ENCODE peak calls at places on chromosomes 5 and 9, in four cellular contexts. A is transverse colon; D is CD4-positive, CD25-positive, alpha-beta regulatory T cell; X is brain microvascular endothelial cell. K is an unnamed sample.

GRCh38 chr9:107033974-107034373 is 171.0 kb downstream of the ZNF462 start:
- DNase-seq in A (no peak), D (no peak), X (no peak), K (no peak)

GRCh38 chr5:65446682-65447081 is 35.0 kb downstream of the ADAMTS6 start:
- DNase-seq in A (no peak), D (no peak), X (no peak), K (no peak)

GRCh38 chr5:92944903-92945629 is 636.0 kb downstream of the NR2F1-AS1 start:
- DNase-seq in A (no peak), D (no peak), X (peak), K (no peak)

GRCh38 chr5:81391-82021 is 10.5 kb upstream of the PLEKHG4B start:
- DNase-seq in A (no peak), D (no peak), X (no peak), K (no peak)

GRCh38 chr5:158958048-158958994 is 141.4 kb downstream of the EBF1 start:
- DNase-seq in A (no peak), D (peak), X (no peak), K (no peak)

GRCh38 chr9:96022445-96023031 is 147.0 kb downstream of the ERCC6L2 start:
- DNase-seq in A (peak), D (peak), X (no peak), K (peak)

GRCh38 chr5:59034498-59035186 is 451.8 kb downstream of the RAB3C start:
- DNase-seq in A (no peak), D (peak), X (peak), K (no peak)

GRCh38 chr5:126044111-126044668 is 379.0 kb upstream of the GRAMD2B start:
- DNase-seq in A (no peak), D (no peak), X (peak), K (no peak)

GRCh38 chr9:113593682-113594281 is 130.3 kb downstream of the RGS3 start:
- DNase-seq in A (peak), D (peak), X (peak), K (no peak)

GRCh38 chr9:121698627-121699270 is 47.3 kb downstream of the DAB2IP start:
- DNase-seq in A (no peak), D (no peak), X (no peak), K (no peak)

GRCh38 chr5:93891491-93892480 is 150.4 kb upstream of the POU5F2 start:
- DNase-seq in A (no peak), D (no peak), X (no peak), K (no peak)

GRCh38 chr9:109640232-109641078 is 139.5 kb upstream of the PALM2AKAP2 start:
- DNase-seq in A (peak), D (no peak), X (peak), K (no peak)

GRCh38 chr5:168592014-168592368 is 12.8 kb upstream of the PANK3 start:
- DNase-seq in A (peak), D (no peak), X (no peak), K (no peak)

GRCh38 chr9:18473551-18474279 is at the start of gene ADAMTSL1:
- DNase-seq in A (peak), D (no peak), X (peak), K (no peak)

GRCh38 chr9:92206490-92206889 is 87.0 kb downstream of the IARS1 start:
- DNase-seq in A (no peak), D (no peak), X (peak), K (no peak)

GRCh38 chr5:6484446-6484845 is 35.8 kb downstream of the UBE2QL1 start:
- DNase-seq in A (no peak), D (no peak), X (no peak), K (no peak)

GRCh38 chr5:66830636-66831035 is 234.4 kb downstream of the MAST4 start:
- DNase-seq in A (no peak), D (peak), X (no peak), K (no peak)

GRCh38 chr9:13278023-13278367 is 1.5 kb downstream of the MPDZ start:
- DNase-seq in A (no peak), D (no peak), X (peak), K (no peak)

GRCh38 chr5:96195053-96195452 is 233.4 kb upstream of the ELL2 start:
- DNase-seq in A (no peak), D (no peak), X (no peak), K (no peak)

GRCh38 chr9:34139477-34140146 is 13.1 kb upstream of the DCAF12 start:
- DNase-seq in A (peak), D (peak), X (peak), K (no peak)

GRCh38 chr9:127503379-127503921 is 52.1 kb downstream of the LRSAM1 start:
- DNase-seq in A (no peak), D (no peak), X (no peak), K (no peak)

GRCh38 chr5:102922839-102923477 is 167.9 kb downstream of the PAM start:
- DNase-seq in A (peak), D (no peak), X (no peak), K (no peak)

GRCh38 chr5:4868140-4868735 is 271.9 kb upstream of the ADAMTS16 start:
- DNase-seq in A (peak), D (peak), X (peak), K (no peak)

GRCh38 chr5:59709346-59709821 is 184.1 kb downstream of the PDE4D start:
- DNase-seq in A (no peak), D (no peak), X (no peak), K (no peak)

GRCh38 chr5:6480133-6481051 is 31.7 kb downstream of the UBE2QL1 start:
- DNase-seq in A (no peak), D (no peak), X (no peak), K (no peak)

GRCh38 chr9:125486576-125486975 is 220.4 kb downstream of the MAPKAP1 start:
- DNase-seq in A (peak), D (no peak), X (no peak), K (no peak)

GRCh38 chr5:142608094-142608493 is 77.8 kb downstream of the FGF1 start:
- DNase-seq in A (no peak), D (no peak), X (no peak), K (no peak)

GRCh38 chr5:96517294-96517693 is 84.2 kb upstream of the PCSK1 start:
- DNase-seq in A (no peak), D (no peak), X (peak), K (no peak)

GRCh38 chr5:156380846-156381245 is 53.9 kb downstream of the SGCD start:
- DNase-seq in A (no peak), D (no peak), X (no peak), K (no peak)

GRCh38 chr9:109224751-109225150 is 57.7 kb upstream of the FRRS1L start:
- DNase-seq in A (no peak), D (no peak), X (no peak), K (no peak)

GRCh38 chr9:38671372-38671731 is 48.6 kb downstream of the FAM240B start:
- DNase-seq in A (no peak), D (no peak), X (no peak), K (no peak)
- H3K27ac ChIP-seq in A (no peak), D (no peak), X (no peak), K (no peak)

GRCh38 chr9:130904070-130905044 is 7.7 kb upstream of the QRFP start:
- DNase-seq in A (no peak), D (no peak), X (no peak), K (peak)
- H3K27ac ChIP-seq in A (no peak), D (no peak), X (no peak), K (no peak)

GRCh38 chr9:35510745-35511428 is 21.0 kb downstream of the RUSC2 start:
- DNase-seq in A (peak), D (no peak), X (peak), K (no peak)
- H3K27ac ChIP-seq in A (peak), D (no peak), X (peak), K (no peak)

GRCh38 chr5:3600106-3600997 is 4.7 kb downstream of the IRX1 start:
- DNase-seq in A (no peak), D (no peak), X (no peak), K (no peak)
- H3K27ac ChIP-seq in A (no peak), D (no peak), X (no peak), K (no peak)

GRCh38 chr5:163379298-163380155 is 57.9 kb upstream of the CCNG1 start:
- DNase-seq in A (no peak), D (no peak), X (peak), K (no peak)
- H3K27ac ChIP-seq in A (peak), D (no peak), X (no peak), K (no peak)

GRCh38 chr5:148972958-148973357 is 89.9 kb downstream of the SH3TC2 start:
- DNase-seq in A (no peak), D (no peak), X (peak), K (no peak)
- H3K27ac ChIP-seq in A (peak), D (no peak), X (peak), K (no peak)

GRCh38 chr9:27474350-27474749 is 49.7 kb upstream of the IFNK start:
- DNase-seq in A (no peak), D (no peak), X (no peak), K (no peak)

GRCh38 chr9:27470291-27470805 is 53.7 kb upstream of the IFNK start:
- DNase-seq in A (no peak), D (no peak), X (no peak), K (no peak)

GRCh38 chr9:27469583-27469982 is 54.5 kb upstream of the IFNK start:
- DNase-seq in A (no peak), D (no peak), X (no peak), K (no peak)

GRCh38 chr9:27473135-27473534 is 51.0 kb upstream of the IFNK start:
- DNase-seq in A (peak), D (no peak), X (peak), K (no peak)

DNA sequence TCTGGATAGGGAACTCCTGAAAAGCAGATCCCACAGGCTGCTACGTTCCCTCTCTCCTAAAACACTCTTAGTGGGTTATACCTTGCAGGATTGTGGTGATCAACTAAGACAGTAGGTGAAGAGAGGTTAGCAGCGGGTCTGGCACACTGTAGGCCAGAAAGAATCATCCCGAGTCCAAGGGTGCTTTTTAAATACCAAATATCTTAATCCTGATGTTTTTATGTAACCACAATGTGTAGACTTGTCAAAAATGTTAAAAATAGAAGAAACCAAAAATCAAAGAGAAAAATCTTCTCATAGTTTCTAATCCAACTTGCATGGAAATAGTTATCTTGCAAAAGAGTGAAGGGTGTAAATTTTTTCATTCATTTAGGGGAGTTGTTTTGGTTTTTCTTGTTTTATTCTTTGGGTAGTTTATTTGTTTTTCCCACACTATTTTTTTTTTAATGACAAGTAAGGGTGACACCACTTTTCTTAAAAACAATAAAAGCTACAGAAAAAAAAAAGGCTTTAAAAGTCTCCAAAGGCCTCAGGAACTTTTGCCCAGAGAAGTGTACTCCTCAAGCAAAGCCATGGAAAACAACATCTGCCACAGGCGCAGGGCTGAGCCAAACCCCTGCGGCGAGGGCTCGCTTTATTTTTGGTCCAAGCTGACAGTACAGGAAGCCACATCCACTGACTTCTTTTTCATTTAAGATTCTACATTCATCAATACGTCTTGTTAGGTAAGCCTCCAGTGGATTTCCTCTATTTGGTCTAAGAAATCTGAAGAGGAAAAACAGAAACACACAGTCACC is 52.1 kb upstream of the IFNK start:
- DNase-seq in A (no peak), D (no peak), X (no peak), K (no peak)
- H3K27ac ChIP-seq in A (peak), D (no peak), X (no peak), K (no peak)

GRCh38 chr9:37036237-37037136 is 2.4 kb upstream of the PAX5 start:
- DNase-seq in A (peak), D (peak), X (no peak), K (no peak)
- H3K27ac ChIP-seq in A (peak), D (no peak), X (no peak), K (no peak)

DNA sequence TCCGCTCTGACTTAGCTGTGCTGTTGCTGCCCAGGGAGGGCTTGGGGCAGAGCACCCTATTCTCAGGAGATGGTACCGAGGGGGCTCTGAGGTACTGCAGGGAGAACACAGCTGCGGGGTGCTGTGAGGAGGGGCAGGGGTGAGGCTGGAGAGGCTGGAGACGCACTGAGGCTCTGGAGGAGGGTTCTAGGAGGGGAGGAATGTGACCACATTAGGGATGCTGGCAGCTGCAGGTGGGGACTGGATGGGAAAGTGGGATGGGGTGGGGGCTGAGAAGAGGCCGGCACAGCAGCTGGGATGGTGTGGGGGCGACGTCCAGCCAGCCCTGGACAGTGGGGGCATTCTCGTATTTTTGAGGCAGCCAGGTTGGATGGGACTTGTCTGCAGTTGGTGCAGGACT is 20.9 kb downstream of the NCS1 start:
- DNase-seq in A (no peak), D (no peak), X (no peak), K (no peak)
- H3K27ac ChIP-seq in A (peak), D (no peak), X (no peak), K (no peak)

DNA sequence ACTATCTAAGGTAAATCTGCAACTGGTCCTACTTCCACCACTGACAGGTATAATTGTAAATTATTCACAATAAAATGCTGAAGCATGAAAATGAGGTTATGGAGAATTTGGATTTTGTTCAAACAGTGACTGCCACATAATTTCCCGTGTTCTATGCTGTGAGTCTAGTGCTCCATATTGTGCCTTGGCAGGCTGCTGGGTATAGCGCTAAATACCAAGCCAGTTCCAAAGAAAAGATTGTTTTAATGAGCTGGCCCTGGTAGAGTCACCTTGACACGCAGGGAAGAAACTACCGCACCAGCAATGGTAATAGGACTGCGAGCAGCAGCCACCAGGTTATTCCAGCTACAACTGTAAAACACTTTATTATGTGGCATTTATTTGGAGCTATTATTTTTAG is 30.4 kb downstream of the PSMB7 start:
- DNase-seq in A (no peak), D (no peak), X (no peak), K (no peak)
- H3K27ac ChIP-seq in A (no peak), D (no peak), X (no peak), K (no peak)

K was measured in CD8-positive, alpha-beta T cell.